ENCODE peak calls at places on chromosomes 7 and 10, in ten cellular contexts. V, W, X, Q, L, S, A, P, C and D are unnamed samples.

GRCh38 chr10:810351-810846 is 120.9 kb upstream of the DIP2C start:
- DNase-seq in V (peak; percentile 49), W (peak; percentile 49), X (peak; percentile 40), Q (no peak), L (no peak), S (no peak), A (no peak), P (no peak), C (peak; percentile 49), D (peak; percentile 38)

GRCh38 chr10:50603151-50603850 is 20.5 kb downstream of the SGMS1 start:
- DNase-seq in V (no peak), W (no peak), X (no peak), Q (no peak), L (no peak), S (no peak), A (no peak), P (no peak), C (no peak), D (no peak)

GRCh38 chr7:2943851-2944601 is 99.6 kb downstream of the CARD11 start:
- DNase-seq in V (no peak), W (no peak), X (no peak), Q (no peak), L (no peak), S (no peak), A (no peak), P (peak; percentile 33), C (no peak), D (no peak)

GRCh38 chr7:82319674-82320118 is 123.9 kb downstream of the CACNA2D1 start:
- DNase-seq in V (peak; percentile 85), W (peak; percentile 97), X (peak; percentile 85), Q (no peak), L (no peak), S (peak; percentile 69), A (peak; percentile 32), P (peak; percentile 51), C (peak; percentile 88), D (peak; percentile 91)

GRCh38 chr10:71614946-71615345 is 104.6 kb downstream of the C10orf105 start:
- DNase-seq in V (no peak), W (no peak), X (no peak), Q (no peak), L (no peak), S (peak; percentile 45), A (no peak), P (no peak), C (no peak), D (no peak)

GRCh38 chr7:17415955-17416354 is 117.5 kb downstream of the AHR start:
- DNase-seq in V (no peak), W (no peak), X (no peak), Q (no peak), L (no peak), S (no peak), A (no peak), P (no peak), C (no peak), D (no peak)

GRCh38 chr10:72086466-72087391 is 1.6 kb downstream of the SPOCK2 start:
- DNase-seq in V (peak; percentile 32), W (no peak), X (no peak), Q (peak; percentile 43), L (peak; percentile 33), S (no peak), A (no peak), P (peak; percentile 73), C (peak; percentile 19), D (peak; percentile 22)

GRCh38 chr7:98872328-98872924 is 2.6 kb upstream of the TMEM130 start:
- DNase-seq in V (peak; percentile 30), W (peak; percentile 58), X (no peak), Q (peak; percentile 47), L (peak; percentile 59), S (no peak), A (no peak), P (peak; percentile 31), C (no peak), D (peak; percentile 24)

GRCh38 chr10:75428434-75429158 is 2.8 kb upstream of the LRMDA start:
- DNase-seq in V (peak; percentile 54), W (no peak), X (no peak), Q (no peak), L (peak; percentile 33), S (no peak), A (no peak), P (no peak), C (peak; percentile 15), D (peak; percentile 64)

GRCh38 chr7:104960741-104961479 is 53.1 kb upstream of the KMT2E start:
- DNase-seq in V (peak; percentile 77), W (no peak), X (peak; percentile 85), Q (no peak), L (peak; percentile 77), S (no peak), A (peak; percentile 53), P (peak; percentile 65), C (no peak), D (peak; percentile 74)

GRCh38 chr10:35040761-35041501 is 49.2 kb downstream of the CUL2 start:
- DNase-seq in V (peak; percentile 65), W (no peak), X (peak; percentile 74), Q (no peak), L (no peak), S (no peak), A (no peak), P (no peak), C (peak; percentile 63), D (peak; percentile 74)

GRCh38 chr10:75466016-75466415 is 34.6 kb downstream of the LRMDA start:
- DNase-seq in V (no peak), W (no peak), X (no peak), Q (no peak), L (no peak), S (no peak), A (no peak), P (no peak), C (no peak), D (peak; percentile 29)

GRCh38 chr10:91313761-91314520 is 93.5 kb downstream of the PCGF5 start:
- DNase-seq in V (peak; percentile 86), W (no peak), X (peak; percentile 85), Q (no peak), L (no peak), S (no peak), A (no peak), P (no peak), C (peak; percentile 96), D (peak; percentile 93)

GRCh38 chr10:119502618-119503155 is 39.8 kb downstream of the RGS10 start:
- DNase-seq in V (no peak), W (no peak), X (no peak), Q (no peak), L (no peak), S (no peak), A (no peak), P (no peak), C (no peak), D (no peak)

DNA sequence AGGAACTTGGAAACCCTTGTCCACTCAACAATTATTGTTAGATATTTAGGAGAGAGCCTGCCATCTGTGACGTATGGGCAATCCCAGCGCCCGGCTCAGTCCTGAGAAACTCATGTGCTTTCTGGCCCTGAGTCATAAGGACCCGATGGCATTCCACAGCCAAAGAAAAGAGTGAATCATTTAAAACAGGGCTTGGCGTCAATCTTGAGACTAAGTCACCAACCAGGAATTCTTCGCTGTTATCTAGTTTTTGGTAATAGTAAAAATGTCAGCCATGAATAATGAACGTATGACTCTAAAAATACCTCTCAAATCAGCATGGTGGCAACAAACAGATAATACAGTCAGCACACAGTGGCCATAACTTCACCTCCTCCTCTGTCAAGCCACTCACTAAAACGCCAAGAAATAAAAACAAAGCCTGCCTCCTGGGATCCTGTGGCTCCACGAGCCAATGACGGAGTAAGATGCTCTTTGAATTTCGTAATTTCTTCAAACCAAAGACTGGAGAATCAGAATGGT is 140.8 kb downstream of the ADAM12 start:
- DNase-seq in V (peak; percentile 99), W (no peak), X (peak; percentile 99), Q (no peak), L (no peak), S (peak; percentile 86), A (peak; percentile 32), P (peak; percentile 65), C (peak; percentile 100), D (peak; percentile 100)
- H3K4me3 ChIP-seq in V (no peak overlapping the region), W (no peak overlapping the region), X (no peak overlapping the region), Q (no peak overlapping the region), L (no peak overlapping the region), S (no peak overlapping the region), A (no peak overlapping the region), P (no peak overlapping the region), C (no peak overlapping the region), D (no peak overlapping the region)

GRCh38 chr7:108376206-108376605 is 80.0 kb downstream of the NRCAM start:
- DNase-seq in V (no peak), W (no peak), X (no peak), Q (no peak), L (peak; percentile 7), S (no peak), A (no peak), P (no peak), C (no peak), D (no peak)
- TF ChIP-seq CTCF in V (no peak), W (no peak), X (no peak), Q (no peak), L (no peak), S (no peak), A (no peak), P (no peak), C (no peak), D (no peak)

DNA sequence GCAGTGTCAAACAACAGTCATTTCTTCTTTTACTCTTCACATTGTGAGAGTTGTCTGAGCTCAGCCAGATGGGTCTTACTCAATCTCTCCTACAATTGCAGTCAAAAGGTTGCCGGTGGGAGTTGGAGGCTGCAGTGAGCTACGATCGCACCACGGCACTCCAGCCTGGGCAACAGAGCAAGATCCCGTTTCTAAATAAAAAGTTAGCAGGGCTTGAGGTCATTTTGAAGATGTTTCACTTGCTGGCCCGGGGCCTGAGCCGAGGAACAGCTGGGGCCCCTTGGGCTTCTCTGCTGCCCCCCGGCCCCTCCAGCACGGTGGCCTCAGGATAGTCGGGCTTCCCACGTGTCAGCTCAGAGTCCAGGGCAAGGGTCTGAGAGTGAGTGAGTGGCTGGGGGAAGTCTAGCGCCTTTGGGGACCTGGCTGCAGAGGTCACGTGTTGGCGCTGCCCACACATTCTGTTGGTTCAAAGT is 40.4 kb downstream of the GTF2IRD1 start:
- DNase-seq in V (no peak), W (no peak), X (no peak), Q (no peak), L (no peak), S (no peak), A (no peak), P (no peak), C (no peak), D (peak; percentile 49)
- H3K4me3 ChIP-seq in V (no peak overlapping the region), W (no peak overlapping the region), X (no peak overlapping the region), Q (no peak overlapping the region), L (no peak overlapping the region), S (no peak overlapping the region), A (no peak overlapping the region), P (no peak overlapping the region), C (no peak overlapping the region), D (no peak overlapping the region)

GRCh38 chr10:9211228-9211627 is 1156.7 kb downstream of the GATA3 start:
- DNase-seq in V (peak; percentile 11), W (no peak), X (peak; percentile 16), Q (no peak), L (no peak), S (no peak), A (no peak), P (no peak), C (peak; percentile 8), D (no peak)
- TF ChIP-seq CTCF in V (peak; percentile 53), W (peak; percentile 61), X (peak; percentile 45), Q (peak; percentile 16), L (no peak), S (no peak), A (no peak), P (no peak), C (peak; percentile 48), D (peak; percentile 53)